ENCODE peak calls at places on chromosomes 13 and 19, in eight cellular contexts. H is mucosa of descending colon, E is heart right ventricle, Y is foreskin fibroblast, M is GM20000, J is B cell, D is bronchial epithelial cell, P is MM.1S. Q is an unnamed sample.

GRCh38 chr19:41350735-41351338 is 2.9 kb downstream of the TGFB1 start:
- DNase-seq in H (no peak), E (peak; percentile 26), Y (peak; percentile 47), M (no peak), J (no peak), D (peak; percentile 44), P (no peak), Q (no peak)

GRCh38 chr19:3593156-3593555 is 7.9 kb downstream of the GIPC3 start:
- DNase-seq in H (no peak), E (no peak), Y (no peak), M (no peak), J (no peak), D (no peak), P (no peak), Q (no peak)

GRCh38 chr13:49904729-49905456 is 31.2 kb downstream of the SPRYD7 start:
- DNase-seq in H (no peak), E (no peak), Y (no peak), M (no peak), J (no peak), D (no peak), P (no peak), Q (no peak)

GRCh38 chr13:57992416-57992815 is 360.9 kb downstream of the PCDH17 start:
- DNase-seq in H (no peak), E (no peak), Y (no peak), M (no peak), J (no peak), D (peak; percentile 16), P (no peak), Q (no peak)

GRCh38 chr13:50914848-50915247 is 5.3 kb downstream of the RNASEH2B start:
- DNase-seq in H (no peak), E (no peak), Y (peak; percentile 10), M (no peak), J (no peak), D (no peak), P (no peak), Q (no peak)

GRCh38 chr13:99256283-99256682 is 1.9 kb downstream of the GPR18 start:
- DNase-seq in H (no peak), E (no peak), Y (no peak), M (no peak), J (peak; percentile 46), D (no peak), P (no peak), Q (no peak)

GRCh38 chr13:71067164-71067815 is 799.7 kb downstream of the DACH1 start:
- DNase-seq in H (no peak), E (no peak), Y (no peak), M (no peak), J (no peak), D (no peak), P (no peak), Q (no peak)

GRCh38 chr19:41604831-41605230 is 22.0 kb downstream of the CEACAM4 start:
- DNase-seq in H (no peak), E (no peak), Y (no peak), M (no peak), J (no peak), D (no peak), P (no peak), Q (no peak)

GRCh38 chr13:54232700-54233099 is 1204.1 kb downstream of the OLFM4 start:
- DNase-seq in H (no peak), E (no peak), Y (no peak), M (no peak), J (no peak), D (no peak), P (no peak), Q (no peak)

GRCh38 chr13:48156466-48156865 is 61.6 kb upstream of the MED4 start:
- DNase-seq in H (peak; percentile 59), E (no peak), Y (no peak), M (no peak), J (peak; percentile 52), D (peak; percentile 69), P (peak; percentile 7), Q (no peak)

GRCh38 chr19:21581646-21582045 is 76.2 kb downstream of the ZNF429 start:
- DNase-seq in H (no peak), E (no peak), Y (no peak), M (no peak), J (no peak), D (no peak), P (no peak), Q (no peak)

GRCh38 chr13:51035469-51035868 is 75.6 kb downstream of the C13orf42 start:
- DNase-seq in H (no peak), E (no peak), Y (no peak), M (no peak), J (no peak), D (no peak), P (no peak), Q (no peak)

GRCh38 chr13:89382986-89383385 is 1711.8 kb downstream of the SLITRK5 start:
- DNase-seq in H (no peak), E (no peak), Y (no peak), M (no peak), J (no peak), D (no peak), P (no peak), Q (no peak)

GRCh38 chr19:41298327-41298964 is 11.5 kb upstream of the CCDC97 start:
- DNase-seq in H (peak; percentile 64), E (peak; percentile 88), Y (peak; percentile 70), M (no peak), J (peak; percentile 78), D (no peak), P (peak; percentile 64), Q (no peak)

GRCh38 chr13:51437550-51438127 is 15.2 kb downstream of the INTS6 start:
- DNase-seq in H (no peak), E (no peak), Y (no peak), M (no peak), J (no peak), D (no peak), P (no peak), Q (no peak)

GRCh38 chr13:49810825-49811526 is 18.5 kb upstream of the KPNA3 start:
- DNase-seq in H (no peak), E (no peak), Y (peak; percentile 82), M (peak; percentile 22), J (no peak), D (peak; percentile 85), P (no peak), Q (no peak)

GRCh38 chr13:82062772-82063171 is 1721.8 kb upstream of the SPRY2 start:
- DNase-seq in H (no peak), E (no peak), Y (no peak), M (no peak), J (no peak), D (peak; percentile 33), P (no peak), Q (no peak)

GRCh38 chr19:45455707-45456499 is 11.9 kb upstream of the FOSB start:
- DNase-seq in H (peak; percentile 93), E (peak; percentile 88), Y (peak; percentile 100), M (peak; percentile 74), J (peak; percentile 83), D (peak; percentile 97), P (no peak), Q (peak; percentile 89)

GRCh38 chr19:39317476-39317875 is 3.2 kb downstream of the LRFN1 start:
- DNase-seq in H (no peak), E (no peak), Y (no peak), M (no peak), J (no peak), D (no peak), P (no peak), Q (no peak)
- TF ChIP-seq CTCF in H (no peak), E (no peak), Y (no peak), M (no peak), J (no peak), D (no peak), P (no peak), Q (no peak)

GRCh38 chr13:43786766-43787517 is at the start of gene ENOX1:
- DNase-seq in H (peak; percentile 58), E (peak; percentile 67), Y (peak; percentile 92), M (peak; percentile 72), J (peak; percentile 30), D (no peak), P (peak; percentile 44), Q (peak; percentile 90)
- TF ChIP-seq CTCF in H (no peak), E (peak; percentile 52), Y (peak; percentile 14), M (no peak), J (no peak), D (peak; percentile 1), P (no peak), Q (peak; percentile 36)

GRCh38 chr19:18346091-18346490 is 5.7 kb downstream of the PGPEP1 start:
- DNase-seq in H (peak; percentile 56), E (no peak), Y (no peak), M (no peak), J (no peak), D (peak; percentile 34), P (no peak), Q (no peak)
- TF ChIP-seq CTCF in H (no peak), E (no peak), Y (no peak), M (no peak), J (no peak), D (no peak), P (no peak), Q (peak; percentile 2)

GRCh38 chr13:61410266-61410665 is 5.4 kb downstream of the PCDH20 start:
- DNase-seq in H (no peak), E (no peak), Y (no peak), M (no peak), J (no peak), D (no peak), P (no peak), Q (no peak)

GRCh38 chr13:61414136-61414535 is 1.5 kb downstream of the PCDH20 start:
- DNase-seq in H (no peak), E (no peak), Y (no peak), M (no peak), J (no peak), D (no peak), P (no peak), Q (no peak)

GRCh38 chr13:61414686-61415664 is 674 bp downstream of the PCDH20 start:
- DNase-seq in H (peak; percentile 56), E (no peak), Y (no peak), M (no peak), J (no peak), D (peak; percentile 85), P (no peak), Q (peak; percentile 85)

GRCh38 chr13:61413572-61413971 is 2.1 kb downstream of the PCDH20 start:
- DNase-seq in H (no peak), E (no peak), Y (no peak), M (no peak), J (no peak), D (no peak), P (no peak), Q (no peak)

DNA sequence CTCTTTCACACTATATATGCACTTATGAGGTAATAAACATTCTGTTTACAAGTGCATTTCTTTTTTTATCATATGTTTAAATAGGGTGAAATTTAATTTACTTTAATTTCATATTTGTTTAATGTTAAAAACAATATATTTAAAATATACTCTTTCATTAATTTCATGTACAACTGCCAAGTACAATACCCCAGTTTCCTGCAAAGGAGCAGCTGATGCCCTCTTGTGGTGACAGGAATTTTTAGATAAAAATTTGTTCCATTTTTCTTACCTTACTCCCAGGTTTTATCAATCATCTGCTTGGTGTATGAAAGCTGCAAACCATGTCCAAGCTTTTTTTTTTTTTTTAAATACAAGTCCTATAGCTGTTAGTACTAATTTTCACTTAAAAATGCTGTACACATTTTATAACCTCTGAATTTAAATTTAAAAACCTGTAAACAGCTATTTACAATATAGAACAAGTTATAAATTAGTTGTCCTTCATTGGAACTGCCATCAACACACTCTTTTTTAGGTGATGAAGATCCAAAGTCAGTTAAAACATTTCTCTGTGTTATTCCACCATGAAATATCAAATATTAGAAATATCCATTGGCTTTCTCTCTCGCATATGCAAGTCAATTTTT is 4.9 kb downstream of the PCDH20 start:
- DNase-seq in H (no peak), E (no peak), Y (no peak), M (peak; percentile 31), J (no peak), D (peak; percentile 36), P (peak; percentile 15), Q (no peak)
- TF ChIP-seq CTCF in H (no peak), E (peak; percentile 58), Y (peak; percentile 40), M (no peak), J (no peak), D (peak; percentile 40), P (peak; percentile 31), Q (peak; percentile 76)

GRCh38 chr19:49739098-49739497 is 24.0 kb downstream of the TSKS start:
- DNase-seq in H (no peak), E (no peak), Y (no peak), M (no peak), J (no peak), D (no peak), P (no peak), Q (no peak)
- TF ChIP-seq CTCF in H (no peak), E (no peak), Y (no peak), M (no peak), J (no peak), D (no peak), P (no peak), Q (no peak)

Q was measured in BE2C.